ENCODE peak calls at places on chromosomes 3 and 15, in seven cellular contexts. W is SK-N-SH, H is K562, J is HepG2, G is HCT116, P is H1, E is GM12878. S is an unnamed sample.

GRCh38 chr3:59321881-59322540 is 272.2 kb upstream of the CFAP20DC start:
- DNase-seq in W (no peak), J (no peak), E (no peak), H (no peak), G (no peak), P (no peak), S (no peak)

GRCh38 chr15:45186771-45187577 is 792 bp downstream of the SHF start:
- DNase-seq in W (peak), H (no peak), P (peak), J (peak), E (no peak), G (no peak), S (no peak)

GRCh38 chr3:43034200-43034599 is 55.1 kb downstream of the GASK1A start:
- DNase-seq in W (no peak), P (no peak), J (no peak), H (no peak), G (no peak), E (no peak), S (no peak)

GRCh38 chr3:8822141-8822540 is 52.7 kb upstream of the OXTR start:
- DNase-seq in P (no peak), J (no peak), W (no peak), G (no peak), E (no peak), H (no peak), S (no peak)

GRCh38 chr3:195895078-195895899 is 13.1 kb downstream of the TNK2 start:
- DNase-seq in E (no peak), W (peak), H (peak), G (peak), P (peak), J (peak), S (peak)

GRCh38 chr3:38153221-38153620 is 12.1 kb upstream of the OXSR1 start:
- DNase-seq in G (no peak), J (no peak), E (no peak), W (no peak), P (peak), H (no peak), S (no peak)

GRCh38 chr15:46654993-46655392 is 1020.2 kb downstream of the SQOR start:
- DNase-seq in G (no peak), H (no peak), W (no peak), J (no peak), E (no peak), P (no peak), S (no peak)

GRCh38 chr3:195907730-195908438 is 467 bp downstream of the TNK2 start:
- DNase-seq in H (peak), W (peak), G (no peak), P (no peak), J (no peak), E (peak), S (peak)

GRCh38 chr15:44347495-44347894 is 59.0 kb downstream of the GOLM2 start:
- DNase-seq in H (no peak), J (no peak), W (no peak), G (no peak), E (no peak), P (no peak), S (no peak)

GRCh38 chr3:171970301-171970788 is 69.0 kb upstream of the FNDC3B start:
- DNase-seq in H (no peak), E (no peak), P (no peak), W (no peak), G (no peak), J (no peak), S (no peak)

GRCh38 chr3:188272481-188273372 is 118.8 kb downstream of the LPP start:
- DNase-seq in W (no peak), E (no peak), P (no peak), G (no peak), H (no peak), J (peak), S (no peak)

GRCh38 chr3:9196009-9196408 is 53.4 kb downstream of the SRGAP3 start:
- DNase-seq in P (peak), E (no peak), J (no peak), H (no peak), G (no peak), W (no peak), S (no peak)

GRCh38 chr3:144770291-144770690 is 798.7 kb downstream of the DIPK2A start:
- DNase-seq in G (no peak), W (no peak), P (no peak), J (no peak), H (no peak), E (no peak), S (no peak)
- TF ChIP-seq JUND in G (no peak), W (no peak), P (no peak), J (no peak), H (no peak), E (no peak), S (no peak)

DNA sequence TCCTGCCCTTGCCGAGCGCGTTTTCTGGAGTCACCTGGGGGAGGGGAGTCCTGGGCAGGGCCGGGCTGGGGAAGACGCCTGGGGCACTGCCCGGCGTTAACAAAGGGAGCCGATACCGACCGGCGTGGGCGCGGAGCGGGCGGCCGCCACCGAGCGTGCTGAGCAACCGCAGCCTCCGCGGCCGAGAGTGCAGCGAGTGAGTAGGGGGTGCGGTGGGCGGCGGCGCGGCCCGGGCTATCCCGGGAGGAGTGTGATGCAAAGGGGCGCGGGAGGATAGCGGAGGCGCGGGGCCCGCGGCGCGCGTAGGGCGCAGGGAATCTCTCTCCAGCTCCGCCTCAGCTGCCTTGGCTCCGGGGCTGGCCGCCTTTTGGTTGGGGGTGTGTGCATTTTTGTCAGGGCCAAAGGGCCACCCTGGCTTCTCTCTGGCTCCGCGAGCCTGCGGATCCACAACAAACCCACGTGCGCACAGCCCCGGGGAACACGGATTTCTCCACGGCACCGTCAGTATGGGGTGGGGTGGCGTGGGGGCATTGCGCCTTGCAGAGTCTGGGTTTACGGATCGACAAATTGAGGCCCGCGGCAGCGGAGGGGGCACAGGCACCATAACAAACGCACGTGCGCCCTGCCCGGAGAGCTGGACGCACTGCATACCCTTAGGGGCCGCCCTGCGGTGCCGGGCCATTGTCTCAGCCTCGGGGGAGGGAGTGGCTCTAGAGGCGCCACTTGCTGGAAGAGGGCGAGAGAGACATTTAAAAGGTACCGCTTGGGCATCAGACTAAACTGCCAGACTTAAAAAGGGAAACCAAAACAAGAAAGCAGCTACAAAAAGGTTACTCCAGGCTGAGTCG is 537 bp downstream of the ST6GAL1 start:
- DNase-seq in W (peak), H (peak), P (peak), G (peak), J (peak), E (peak), S (peak)
- TF ChIP-seq JUND in W (no peak), H (peak), P (no peak), G (no peak), J (no peak), E (no peak), S (no peak)

DNA sequence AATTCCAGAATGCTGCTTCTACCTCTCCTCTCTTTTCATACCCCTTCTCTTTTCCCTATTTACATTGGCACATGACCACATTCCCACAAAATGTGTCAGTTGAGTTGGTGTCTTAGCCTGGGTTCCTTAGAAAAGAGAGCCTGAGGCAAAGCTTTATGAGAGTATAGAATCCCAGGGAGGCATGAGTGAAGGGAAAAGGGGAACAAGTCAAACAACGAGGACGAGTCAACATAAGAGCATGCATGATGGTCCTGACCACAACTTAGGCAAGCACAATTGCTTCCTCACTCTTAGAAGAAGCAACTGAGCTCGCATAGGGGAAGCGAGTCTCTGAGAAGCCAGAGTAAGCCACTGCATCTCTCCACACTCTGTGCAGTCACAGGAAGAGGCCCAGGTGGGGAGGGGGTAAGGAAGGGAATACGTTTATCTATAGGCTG is 15.4 kb upstream of the ZNF774 start:
- DNase-seq in W (no peak), P (no peak), E (no peak), H (no peak), J (no peak), G (no peak), S (no peak)
- TF ChIP-seq JUND in W (no peak), P (no peak), E (no peak), H (no peak), J (no peak), G (no peak), S (no peak)

GRCh38 chr3:141410408-141410807 is 42.1 kb downstream of the ZBTB38 start:
- DNase-seq in J (no peak), W (no peak), G (no peak), H (no peak), E (no peak), P (no peak), S (no peak)

GRCh38 chr3:141413387-141414140 is 45.3 kb downstream of the ZBTB38 start:
- DNase-seq in W (no peak), H (no peak), P (no peak), G (no peak), E (no peak), J (no peak), S (no peak)

GRCh38 chr3:141412936-141413354 is 44.6 kb downstream of the ZBTB38 start:
- DNase-seq in H (no peak), G (no peak), P (no peak), W (no peak), E (no peak), J (peak), S (no peak)

GRCh38 chr3:141412087-141412935 is 44.0 kb downstream of the ZBTB38 start:
- DNase-seq in H (no peak), E (no peak), P (no peak), J (peak), G (no peak), W (no peak), S (peak)

GRCh38 chr3:141410861-141411771 is 42.8 kb downstream of the ZBTB38 start:
- DNase-seq in H (no peak), P (no peak), G (no peak), E (no peak), W (no peak), J (no peak), S (no peak)
- TF ChIP-seq JUND in H (no peak), P (no peak), G (no peak), E (no peak), W (no peak), J (no peak), S (no peak)

GRCh38 chr15:75751116-75751875 is 38.6 kb upstream of the CSPG4 start:
- DNase-seq in H (no peak), G (no peak), W (no peak), E (no peak), P (no peak), J (no peak), S (no peak)
- TF ChIP-seq JUND in H (no peak), G (no peak), W (no peak), E (no peak), P (no peak), J (no peak), S (no peak)

GRCh38 chr15:76575177-76576078 is 238.9 kb downstream of the ISL2 start:
- DNase-seq in H (no peak), W (no peak), E (peak), P (no peak), G (no peak), J (no peak), S (no peak)
- TF ChIP-seq JUND in H (no peak), W (no peak), E (peak), P (no peak), G (no peak), J (no peak), S (no peak)

S was measured in T47D.